ENCODE peak calls at places on chromosomes 13 and 19, in eight cellular contexts. Z is putamen, D is GOT3, H is NCI-H1105 treated with DMSO at 0.1 percent for 48 hours, O is psoas muscle, W is T-cell, E is substantia nigra, Q is activated gamma-delta T cell. L is an unnamed sample.

GRCh38 chr13:98206946-98207345 is 29.9 kb upstream of the RNF113B start:
- DNase-seq in D (no peak), O (no peak), E (no peak), Q (no peak), H (no peak), Z (no peak), W (no peak), L (no peak)

GRCh38 chr19:2575734-2576481 is 100.0 kb downstream of the GADD45B start:
- DNase-seq in Q (no peak), H (no peak), Z (no peak), W (no peak), D (peak), O (peak), E (no peak), L (no peak)

GRCh38 chr13:109616021-109616420 is 170.4 kb downstream of the IRS2 start:
- DNase-seq in E (no peak), O (no peak), Q (no peak), Z (no peak), W (no peak), H (no peak), D (no peak), L (no peak)

GRCh38 chr19:13026478-13026999 is 31.3 kb downstream of the NFIX start:
- DNase-seq in Q (no peak), W (no peak), O (no peak), H (peak), E (no peak), Z (no peak), D (no peak), L (no peak)

GRCh38 chr13:31686660-31687430 is 52.5 kb upstream of the RXFP2 start:
- DNase-seq in H (no peak), D (no peak), Q (no peak), E (no peak), O (no peak), W (no peak), Z (no peak), L (no peak)

GRCh38 chr19:10718205-10719196 is 622 bp downstream of the DNM2 start:
- DNase-seq in W (peak), Z (no peak), O (peak), Q (peak), E (no peak), D (no peak), H (no peak), L (peak)

GRCh38 chr19:17031741-17032140 is 5.1 kb upstream of the CPAMD8 start:
- DNase-seq in E (no peak), H (no peak), D (no peak), Z (no peak), W (no peak), Q (no peak), O (no peak), L (no peak)

GRCh38 chr19:58407658-58408151 is 744 bp upstream of the ZNF584 start:
- DNase-seq in W (no peak), D (no peak), O (no peak), Z (no peak), Q (no peak), E (no peak), H (no peak), L (no peak)

GRCh38 chr13:110913322-110913721 is 1.5 kb downstream of the ANKRD10 start:
- DNase-seq in Z (no peak), Q (no peak), H (peak), D (no peak), O (no peak), E (no peak), W (no peak), L (peak)

GRCh38 chr13:109869312-109870237 is 83.2 kb upstream of the IRS2 start:
- DNase-seq in Z (peak), E (no peak), O (peak), H (peak), W (peak), D (no peak), Q (no peak), L (peak)

GRCh38 chr13:51601601-51602348 is 17.5 kb downstream of the WDFY2 start:
- DNase-seq in W (no peak), H (no peak), Q (no peak), O (no peak), D (no peak), E (no peak), Z (no peak), L (no peak)

GRCh38 chr19:45643024-45643926 is 4.1 kb upstream of the EML2 start:
- DNase-seq in O (peak), H (peak), D (peak), Z (peak), W (peak), Q (peak), E (peak), L (peak)

GRCh38 chr19:55149078-55150003 is at the start of gene TNNT1:
- DNase-seq in O (peak), H (no peak), W (no peak), E (no peak), D (no peak), Q (no peak), Z (no peak), L (no peak)

GRCh38 chr13:92900455-92900854 is 326.2 kb upstream of the GPC6 start:
- DNase-seq in W (no peak), Z (no peak), E (no peak), Q (no peak), D (no peak), H (no peak), O (no peak), L (no peak)

GRCh38 chr19:13744179-13744578 is 20.1 kb upstream of the MRI1 start:
- DNase-seq in Z (no peak), O (no peak), Q (no peak), H (no peak), W (no peak), E (no peak), D (no peak), L (no peak)

GRCh38 chr13:33219926-33220325 is 65.6 kb downstream of the STARD13 start:
- DNase-seq in W (no peak), Z (no peak), H (no peak), O (no peak), Q (no peak), D (no peak), E (no peak), L (no peak)

GRCh38 chr19:32773126-32773525 is 53.6 kb downstream of the TDRD12 start:
- DNase-seq in H (no peak), O (no peak), D (no peak), W (no peak), Z (no peak), Q (no peak), E (no peak), L (no peak)

GRCh38 chr19:4584670-4585460 is 25.4 kb upstream of the SEMA6B start:
- DNase-seq in Q (no peak), E (no peak), D (no peak), Z (no peak), O (no peak), W (no peak), H (peak), L (no peak)

GRCh38 chr13:40230833-40231266 is 435.6 kb downstream of the FOXO1 start:
- DNase-seq in O (no peak), W (no peak), Z (no peak), H (no peak), D (no peak), Q (no peak), E (no peak), L (no peak)

GRCh38 chr13:52029569-52029968 is 5.1 kb downstream of the UTP14C start:
- DNase-seq in E (no peak), D (no peak), Q (no peak), O (no peak), W (no peak), Z (no peak), H (no peak), L (no peak)

GRCh38 chr13:113938246-113938645 is 35.6 kb downstream of the C13orf46 start:
- DNase-seq in Q (no peak), W (no peak), E (no peak), D (no peak), Z (no peak), H (no peak), O (no peak), L (no peak)

GRCh38 chr19:18908917-18909619 is 10.1 kb downstream of the COPE start:
- DNase-seq in Q (no peak), W (no peak), E (no peak), Z (no peak), H (no peak), D (no peak), O (no peak), L (no peak)

L was measured in immature natural killer cell.